ENCODE peak calls at places on chromosome 14, in nine cellular contexts. B is EH; V is NCI-H1092; C is WTC11; Y is left ventricle myocardium superior; D is stimulated activated CD4-positive, alpha-beta T cell treated with anti-CD3 and anti-CD28 coated beads, Interleukin-1b, Interleukin-23, amount 100 ng/mL, for 24 hours; W is lower lobe of right lung; H is posterior cingulate gyrus; R is T-helper 1 cell. S is an unnamed sample.
A peak's percentile ranks its signal among the peaks of the same experiment; 100 is the strongest.

GRCh38 chr14:94673071-94673470 is 60.9 kb downstream of the SERPINA3 start:
- DNase-seq in R (no peak), V (no peak), D (no peak), W (no peak), B (no peak), C (no peak), H (no peak), Y (no peak), S (no peak)

GRCh38 chr14:34086358-34086757 is 135.5 kb upstream of the EGLN3 start:
- DNase-seq in W (no peak), Y (no peak), H (no peak), B (no peak), V (no peak), D (no peak), C (no peak), R (no peak), S (no peak)

GRCh38 chr14:89540830-89541470 is 123.9 kb upstream of the FOXN3 start:
- DNase-seq in H (no peak), Y (no peak), R (no peak), V (no peak), B (peak; percentile 94), W (no peak), D (no peak), C (no peak), S (no peak)

GRCh38 chr14:53925201-53925766 is 31.3 kb downstream of the BMP4 start:
- DNase-seq in Y (no peak), B (peak; percentile 66), W (no peak), R (no peak), H (no peak), V (no peak), D (no peak), C (no peak), S (no peak)

GRCh38 chr14:104116544-104117340 is 21.6 kb upstream of the KIF26A start:
- DNase-seq in B (no peak), H (peak; percentile 67), D (no peak), Y (peak; percentile 26), C (peak; percentile 34), R (peak; percentile 12), W (peak; percentile 79), V (no peak), S (peak; percentile 88)

GRCh38 chr14:61644834-61645233 is 50.5 kb upstream of the HIF1A start:
- DNase-seq in W (no peak), V (peak; percentile 31), Y (no peak), R (no peak), D (no peak), B (peak; percentile 40), C (no peak), H (no peak), S (no peak)

GRCh38 chr14:54691525-54692260 is 124.8 kb downstream of the SAMD4A start:
- DNase-seq in H (peak; percentile 95), W (peak; percentile 79), C (peak; percentile 84), Y (peak; percentile 84), D (no peak), R (no peak), B (peak; percentile 79), V (peak; percentile 63), S (no peak)

GRCh38 chr14:31263485-31264133 is 56.0 kb upstream of the HECTD1 start:
- DNase-seq in R (no peak), B (peak; percentile 100), D (no peak), V (no peak), Y (no peak), C (no peak), W (no peak), H (no peak), S (peak; percentile 70)

GRCh38 chr14:35123388-35123703 is 994 bp downstream of the PRORP start:
- DNase-seq in B (no peak), R (no peak), Y (no peak), D (no peak), C (no peak), V (no peak), W (no peak), H (no peak), S (no peak)

GRCh38 chr14:50836515-50836914 is 5.6 kb upstream of the NIN start:
- DNase-seq in C (no peak), R (no peak), H (no peak), D (no peak), B (peak; percentile 35), V (no peak), W (no peak), Y (no peak), S (no peak)

GRCh38 chr14:96762650-96763049 is 34.5 kb upstream of the VRK1 start:
- DNase-seq in C (no peak), D (no peak), V (peak; percentile 20), H (no peak), B (peak; percentile 74), W (no peak), R (no peak), Y (no peak), S (no peak)

GRCh38 chr14:101620039-101620788 is 58.9 kb downstream of the DIO3 start:
- DNase-seq in D (no peak), V (no peak), C (no peak), B (no peak), R (no peak), Y (no peak), W (no peak), H (peak; percentile 70), S (no peak)

GRCh38 chr14:36429692-36430091 is 90.3 kb downstream of the NKX2-1 start:
- DNase-seq in C (no peak), H (no peak), R (no peak), B (no peak), D (no peak), Y (no peak), V (no peak), W (no peak), S (no peak)

GRCh38 chr14:46999661-47000060 is 348.1 kb upstream of the RPL10L start:
- DNase-seq in B (no peak), W (no peak), Y (no peak), R (no peak), C (no peak), H (no peak), D (no peak), V (no peak), S (no peak)

GRCh38 chr14:77426396-77426795 is 3.1 kb upstream of the NOXRED1 start:
- DNase-seq in B (no peak), R (no peak), D (no peak), H (no peak), Y (no peak), C (no peak), V (no peak), W (no peak), S (no peak)

GRCh38 chr14:73242274-73242960 is 5.1 kb downstream of the PAPLN start:
- DNase-seq in Y (peak; percentile 36), D (no peak), H (peak; percentile 35), V (no peak), C (no peak), B (no peak), R (no peak), W (no peak), S (no peak)

GRCh38 chr14:51828017-51828797 is 32.2 kb upstream of the GNG2 start:
- DNase-seq in B (peak; percentile 83), H (peak; percentile 84), Y (no peak), D (peak; percentile 13), W (peak; percentile 51), V (no peak), R (peak; percentile 33), C (no peak), S (peak; percentile 52)

GRCh38 chr14:66105819-66106218 is 380.4 kb upstream of the CCDC196 start:
- DNase-seq in Y (no peak), C (no peak), H (no peak), B (peak; percentile 5), D (no peak), W (no peak), R (no peak), V (no peak), S (no peak)

GRCh38 chr14:67514650-67515385 is 18.3 kb upstream of the PLEKHH1 start:
- DNase-seq in W (peak; percentile 65), B (peak; percentile 65), Y (peak; percentile 52), H (peak; percentile 93), D (no peak), C (peak; percentile 32), R (peak; percentile 23), V (peak; percentile 37), S (peak; percentile 49)

GRCh38 chr14:65179918-65180724 is 77.8 kb upstream of the MAX start:
- DNase-seq in V (no peak), B (peak; percentile 80), H (no peak), C (no peak), Y (peak; percentile 61), W (no peak), R (no peak), D (no peak), S (peak; percentile 70)

GRCh38 chr14:105474478-105475268 is at the start of gene CRIP2:
- DNase-seq in R (peak; percentile 53), B (peak; percentile 48), C (no peak), V (peak; percentile 66), Y (peak; percentile 88), W (no peak), H (no peak), D (no peak), S (no peak)

GRCh38 chr14:67400434-67400833 is 11.5 kb downstream of the PLEK2 start:
- DNase-seq in C (no peak), V (no peak), Y (no peak), W (no peak), R (no peak), D (no peak), H (no peak), B (no peak), S (no peak)

GRCh38 chr14:94573706-94574105 is 7.5 kb upstream of the SERPINA5 start:
- DNase-seq in H (no peak), B (no peak), R (no peak), C (no peak), V (no peak), W (no peak), D (no peak), Y (no peak), S (no peak)

GRCh38 chr14:68286667-68287066 is 467.1 kb downstream of the RAD51B start:
- DNase-seq in H (no peak), D (no peak), V (no peak), C (no peak), Y (no peak), W (no peak), B (peak; percentile 48), R (no peak), S (no peak)

S was measured in left lung.